ENCODE peak calls at places on chromosomes 5 and 9, in five cellular contexts. K is HL-60, M is AG04449, U is RWPE2, Z is cardiac fibroblast. V is an unnamed sample.

GRCh38 chr5:158115468-158115867 is 256.5 kb upstream of the CLINT1 start:
- DNase-seq in K (no peak), M (no peak), U (no peak), Z (no peak), V (no peak)

GRCh38 chr5:173890195-173890951 is 2.2 kb downstream of the CPEB4 start:
- DNase-seq in K (no peak), M (no peak), U (no peak), Z (peak), V (no peak)

GRCh38 chr9:109870365-109870764 is 90.4 kb downstream of the PALM2AKAP2 start:
- DNase-seq in K (no peak), M (no peak), U (no peak), Z (no peak), V (no peak)

GRCh38 chr5:131142970-131143617 is 22.0 kb downstream of the HINT1 start:
- DNase-seq in K (no peak), M (no peak), U (no peak), Z (no peak), V (no peak)

GRCh38 chr5:54580997-54581741 is 63.6 kb downstream of the SNX18 start:
- DNase-seq in K (no peak), M (no peak), U (no peak), Z (no peak), V (no peak)

GRCh38 chr9:114006155-114006550 is 71.9 kb downstream of the AMBP start:
- DNase-seq in K (no peak), M (no peak), U (peak), Z (no peak), V (peak)

GRCh38 chr5:85170183-85170582 is 785.5 kb upstream of the EDIL3 start:
- DNase-seq in K (no peak), M (no peak), U (no peak), Z (no peak), V (no peak)

GRCh38 chr5:90134892-90135291 is 274.7 kb downstream of the CETN3 start:
- DNase-seq in K (no peak), M (no peak), U (no peak), Z (peak), V (peak)

GRCh38 chr9:82554381-82554780 is 508.6 kb downstream of the RASEF start:
- DNase-seq in K (no peak), M (no peak), U (no peak), Z (no peak), V (no peak)

GRCh38 chr9:32928912-32929311 is 72.5 kb downstream of the APTX start:
- DNase-seq in K (no peak), M (no peak), U (no peak), Z (no peak), V (no peak)

GRCh38 chr9:93828331-93829097 is 126.6 kb downstream of the BARX1 start:
- DNase-seq in K (no peak), M (no peak), U (no peak), Z (no peak), V (no peak)

GRCh38 chr5:35285011-35285410 is 54.7 kb upstream of the PRLR start:
- DNase-seq in K (no peak), M (no peak), U (no peak), Z (peak), V (no peak)

GRCh38 chr9:84189901-84190300 is 150.7 kb downstream of the SLC28A3 start:
- DNase-seq in K (no peak), M (no peak), U (no peak), Z (no peak), V (no peak)

GRCh38 chr9:80792721-80793120 is 896.6 kb downstream of the TLE1 start:
- DNase-seq in K (no peak), M (no peak), U (no peak), Z (no peak), V (no peak)

GRCh38 chr5:80917596-80917995 is 42.6 kb upstream of the RASGRF2 start:
- DNase-seq in K (no peak), M (no peak), U (no peak), Z (no peak), V (no peak)

GRCh38 chr5:181245427-181246275 is 1.9 kb upstream of the RACK1 start:
- DNase-seq in K (no peak), M (no peak), U (peak), Z (no peak), V (no peak)

GRCh38 chr5:146165469-146165868 is 17.0 kb downstream of the LARS1 start:
- DNase-seq in K (no peak), M (no peak), U (no peak), Z (no peak), V (no peak)

GRCh38 chr9:68577778-68578591 is 37.3 kb upstream of the TMEM252 start:
- DNase-seq in K (no peak), M (no peak), U (no peak), Z (no peak), V (no peak)

GRCh38 chr9:134422701-134423100 is 96.4 kb downstream of the RXRA start:
- DNase-seq in K (no peak), M (no peak), U (no peak), Z (no peak), V (no peak)

GRCh38 chr5:99771296-99771695 is 763.9 kb upstream of the FAM174A start:
- DNase-seq in K (no peak), M (no peak), U (no peak), Z (peak), V (no peak)

GRCh38 chr9:98539954-98540353 is 168.8 kb downstream of the GABBR2 start:
- DNase-seq in K (no peak), M (no peak), U (no peak), Z (peak), V (no peak)

GRCh38 chr5:138986186-138986775 is 111.1 kb upstream of the LRRTM2 start:
- DNase-seq in K (no peak), M (no peak), U (no peak), Z (no peak), V (no peak)

GRCh38 chr5:41414598-41414997 is 95.8 kb downstream of the PLCXD3 start:
- DNase-seq in K (no peak), M (peak), U (no peak), Z (peak), V (no peak)

GRCh38 chr9:129406278-129407225 is 214.3 kb downstream of the C9orf50 start:
- DNase-seq in K (peak), M (no peak), U (no peak), Z (no peak), V (no peak)

GRCh38 chr5:1413211-1413610 is 32.0 kb downstream of the SLC6A3 start:
- DNase-seq in K (no peak), M (no peak), U (no peak), Z (no peak), V (no peak)

GRCh38 chr9:129392093-129392541 is 214.1 kb upstream of the IER5L start:
- DNase-seq in K (no peak), M (no peak), U (no peak), Z (no peak), V (no peak)

GRCh38 chr5:143245929-143246561 is 157.4 kb downstream of the NR3C1 start:
- DNase-seq in K (no peak), M (peak), U (peak), Z (peak), V (no peak)

GRCh38 chr5:156327306-156327705 is 342 bp downstream of the SGCD start:
- DNase-seq in K (no peak), M (no peak), U (no peak), Z (no peak), V (no peak)

GRCh38 chr5:156328176-156328575 is 1.2 kb downstream of the SGCD start:
- DNase-seq in K (no peak), M (no peak), U (no peak), Z (no peak), V (no peak)

GRCh38 chr5:156328766-156329165 is 1.8 kb downstream of the SGCD start:
- DNase-seq in K (no peak), M (no peak), U (no peak), Z (no peak), V (no peak)

GRCh38 chr5:156325671-156326070 is 1.3 kb upstream of the SGCD start:
- DNase-seq in K (no peak), M (no peak), U (no peak), Z (no peak), V (no peak)

GRCh38 chr5:156326718-156327259 is at the start of gene SGCD:
- DNase-seq in K (no peak), M (peak), U (no peak), Z (peak), V (no peak)
- TF ChIP-seq CTCF in K (no peak), M (no peak), U (no peak), Z (no peak), V (no peak)

GRCh38 chr5:141186897-141187512 is at the start of gene PCDHB9:
- DNase-seq in K (no peak), M (no peak), U (no peak), Z (peak), V (no peak)

GRCh38 chr5:141196363-141196762 is 3.1 kb upstream of the PCDHB11 start:
- DNase-seq in K (no peak), M (no peak), U (no peak), Z (no peak), V (no peak)

DNA sequence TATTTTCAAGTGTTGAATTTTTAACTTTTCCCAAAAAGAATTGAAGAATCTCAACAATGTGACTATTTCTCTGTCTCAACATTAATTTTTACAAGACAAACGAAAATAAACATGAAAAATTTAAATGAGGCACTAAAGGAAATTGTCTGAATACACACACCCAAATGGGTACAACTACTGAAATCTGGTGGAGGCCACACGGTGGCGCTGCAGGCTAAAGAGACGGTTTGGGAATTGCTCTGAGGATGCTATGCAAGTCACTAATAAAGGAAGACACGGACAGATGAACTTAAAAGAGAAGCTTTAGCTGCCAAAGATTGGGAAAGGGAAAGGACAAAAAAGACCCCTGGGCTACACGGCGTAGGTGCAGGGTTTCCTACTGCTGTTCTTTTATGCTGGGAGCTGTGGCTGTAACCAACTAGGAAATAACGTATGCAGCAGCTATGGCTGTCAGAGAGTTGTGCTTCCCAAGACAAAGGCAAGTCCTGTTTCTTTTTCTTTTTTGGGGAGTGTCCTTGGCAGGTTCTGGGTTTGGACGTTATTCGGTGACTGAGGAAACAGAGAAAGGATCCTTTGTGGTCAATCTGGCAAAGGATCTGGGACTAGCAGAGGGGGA is at the start of gene PCDHB10:
- DNase-seq in K (peak), M (no peak), U (no peak), Z (peak), V (no peak)
- TF ChIP-seq CTCF in K (no peak), M (peak), U (peak), Z (peak), V (no peak)

GRCh38 chr5:112691758-112692157 is 45.9 kb upstream of the APC start:
- DNase-seq in K (peak), M (no peak), U (no peak), Z (peak), V (no peak)
- TF ChIP-seq CTCF in K (peak), M (no peak), U (peak), Z (peak), V (no peak)

GRCh38 chr9:38707885-38708640 is 11.9 kb downstream of the FAM240B start:
- DNase-seq in K (no peak), M (no peak), U (no peak), Z (no peak), V (no peak)
- TF ChIP-seq CTCF in K (peak), M (peak), U (peak), Z (peak), V (no peak)

GRCh38 chr5:64637837-64638443 is 52.4 kb upstream of the SHISAL2B start:
- DNase-seq in K (no peak), M (no peak), U (no peak), Z (peak), V (no peak)
- TF ChIP-seq CTCF in K (no peak), M (peak), U (peak), Z (peak), V (no peak)

DNA sequence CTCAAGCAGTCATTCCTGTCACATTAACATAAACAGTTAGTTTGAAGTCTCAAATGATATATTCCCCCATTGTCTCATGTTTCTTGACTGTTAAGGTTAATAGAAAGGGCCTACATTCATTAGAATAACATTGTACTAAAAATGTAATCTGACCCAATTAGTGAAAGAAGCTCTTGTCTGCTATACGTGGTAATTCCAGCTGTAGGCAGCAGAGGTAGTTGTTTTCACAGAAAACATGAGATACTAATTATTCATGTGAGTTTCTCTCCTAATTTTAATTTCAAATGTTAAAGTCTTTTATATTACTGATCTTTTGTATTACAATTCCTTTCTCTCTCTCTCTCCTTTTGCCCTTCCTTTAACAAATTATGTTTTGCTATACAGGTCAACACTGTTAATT is 26.0 kb upstream of the AP3B1 start:
- DNase-seq in K (no peak), M (peak), U (no peak), Z (peak), V (no peak)
- TF ChIP-seq CTCF in K (no peak), M (peak), U (peak), Z (peak), V (no peak)

GRCh38 chr5:169009171-169009570 is 291.8 kb downstream of the SLIT3 start:
- DNase-seq in K (no peak), M (no peak), U (no peak), Z (peak), V (no peak)

GRCh38 chr5:169013208-169013728 is 287.7 kb downstream of the SLIT3 start:
- DNase-seq in K (no peak), M (no peak), U (no peak), Z (no peak), V (no peak)

GRCh38 chr5:169011009-169011408 is 289.9 kb downstream of the SLIT3 start:
- DNase-seq in K (no peak), M (no peak), U (no peak), Z (no peak), V (no peak)

GRCh38 chr5:169012471-169012870 is 288.5 kb downstream of the SLIT3 start:
- DNase-seq in K (no peak), M (no peak), U (no peak), Z (no peak), V (no peak)

GRCh38 chr5:169013846-169014245 is 287.1 kb downstream of the SLIT3 start:
- DNase-seq in K (no peak), M (no peak), U (no peak), Z (no peak), V (no peak)
- TF ChIP-seq CTCF in K (no peak), M (no peak), U (no peak), Z (no peak), V (no peak)